ENCODE peak calls at places on chromosomes 16 and 17, in four cellular contexts. R, T, F and I are unnamed samples.

GRCh38 chr16:19737306-19737975 is 19.4 kb downstream of the IQCK start:
- DNase-seq in F (no peak), T (peak; percentile 24), R (no peak), I (no peak)

GRCh38 chr16:69906838-69907301 is 44.3 kb upstream of the CLEC18A start:
- DNase-seq in T (no peak), F (no peak), R (peak; percentile 92), I (no peak)

GRCh38 chr17:80970044-80970761 is 21.4 kb upstream of the CHMP6 start:
- DNase-seq in F (no peak), T (no peak), R (no peak), I (no peak)

GRCh38 chr17:65198653-65199382 is 61.6 kb downstream of the RGS9 start:
- DNase-seq in T (no peak), R (peak; percentile 45), F (peak; percentile 55), I (no peak)

GRCh38 chr17:67055041-67055443 is 10.7 kb downstream of the CACNG1 start:
- DNase-seq in F (peak; percentile 38), T (no peak), R (no peak), I (no peak)

GRCh38 chr17:6654816-6655731 is 3.5 kb downstream of the C17orf100 start:
- DNase-seq in R (peak; percentile 6), T (no peak), F (peak; percentile 80), I (no peak)

GRCh38 chr16:63527404-63527803 is 1491.2 kb upstream of the CDH8 start:
- DNase-seq in F (no peak), R (no peak), T (no peak), I (no peak)

GRCh38 chr16:67336111-67336510 is 9.5 kb downstream of the LRRC36 start:
- DNase-seq in T (no peak), F (no peak), R (no peak), I (no peak)

GRCh38 chr16:89256651-89257254 is 39.2 kb downstream of the ZNF778 start:
- DNase-seq in R (peak; percentile 61), F (peak; percentile 84), T (no peak), I (peak; percentile 86)

GRCh38 chr17:64621772-64622171 is 40.3 kb downstream of the SMURF2 start:
- DNase-seq in T (no peak), F (no peak), R (no peak), I (no peak)

GRCh38 chr17:57662644-57663308 is 82.3 kb downstream of the CCDC182 start:
- DNase-seq in T (peak; percentile 95), R (peak; percentile 99), F (peak; percentile 97), I (peak; percentile 77)

GRCh38 chr16:4176794-4177438 is 60.7 kb upstream of the ADCY9 start:
- DNase-seq in R (peak; percentile 70), T (no peak), F (no peak), I (no peak)

GRCh38 chr17:31422443-31422842 is 31.0 kb downstream of the RAB11FIP4 start:
- DNase-seq in F (no peak), R (no peak), T (no peak), I (no peak)

GRCh38 chr17:82113422-82113821 is 15.4 kb upstream of the FASN start:
- DNase-seq in F (no peak), R (no peak), T (no peak), I (no peak)
- H3K4me1 ChIP-seq in F (no peaks in the 10 kb centered on the region), R (peaks cover 2% of the 10 kb centered on the region), T (no peaks in the 10 kb centered on the region), I (no peaks in the 10 kb centered on the region)

GRCh38 chr16:58510776-58511628 is 4.3 kb upstream of the SETD6 start:
- DNase-seq in R (no peak), T (no peak), F (peak; percentile 37), I (no peak)

GRCh38 chr16:58511933-58512815 is 3.1 kb upstream of the SETD6 start:
- DNase-seq in F (peak; percentile 96), T (peak; percentile 70), R (peak; percentile 38), I (peak; percentile 80)

GRCh38 chr16:58508671-58509251 is 6.6 kb upstream of the SETD6 start:
- DNase-seq in F (no peak), R (no peak), T (no peak), I (peak; percentile 36)

GRCh38 chr16:58509256-58510096 is 5.8 kb upstream of the SETD6 start:
- DNase-seq in R (no peak), F (no peak), T (no peak), I (no peak)

GRCh38 chr16:58510097-58510775 is 5.1 kb upstream of the SETD6 start:
- DNase-seq in T (no peak), R (no peak), F (peak; percentile 41), I (no peak)
- H3K4me1 ChIP-seq in T (no peaks in the 10 kb centered on the region), R (no peaks in the 10 kb centered on the region), F (no peaks in the 10 kb centered on the region), I (no peaks in the 10 kb centered on the region)

DNA sequence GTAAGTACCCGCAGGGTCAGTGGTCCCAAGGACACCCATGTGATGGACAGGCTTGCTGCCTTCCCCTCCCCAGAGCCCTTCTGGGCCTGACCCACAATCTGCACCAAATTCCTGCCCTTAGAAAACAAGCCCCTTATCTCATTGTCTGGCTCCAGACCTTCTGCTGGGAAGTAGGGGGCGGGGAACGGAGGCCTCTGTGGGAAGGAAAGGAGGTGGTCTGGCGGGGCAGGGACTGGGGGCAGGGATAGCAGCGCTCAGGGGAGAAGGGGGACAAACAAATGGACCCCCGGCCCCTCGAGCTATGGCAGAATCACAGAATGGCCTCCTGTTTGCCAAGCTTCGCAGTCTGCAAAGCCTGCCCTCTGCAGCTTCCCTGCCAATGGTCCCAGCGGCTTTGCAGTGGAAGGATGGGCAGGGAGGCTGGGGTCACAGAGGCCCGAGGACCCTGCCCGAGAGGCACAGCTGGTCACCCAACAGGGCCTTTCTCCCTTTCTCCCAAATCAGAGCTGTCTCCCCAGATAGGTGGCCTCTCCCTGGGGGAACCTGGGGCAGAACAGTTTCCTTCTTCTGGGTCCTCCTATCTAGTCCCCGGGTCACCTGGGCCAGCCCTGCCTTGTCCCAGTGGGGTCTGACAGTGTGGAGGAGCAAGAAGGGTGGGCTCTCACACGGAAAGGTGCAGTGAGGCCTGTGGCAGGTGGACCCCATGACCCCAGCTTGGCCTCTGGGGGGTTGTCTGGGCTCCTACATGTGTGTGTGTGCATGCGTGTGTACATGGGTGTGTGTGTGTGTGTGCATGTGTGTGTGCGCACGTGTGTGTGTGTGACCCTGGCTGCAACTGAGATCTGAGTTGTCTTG is 25.5 kb downstream of the TMEM235 start:
- DNase-seq in T (no peak), R (no peak), F (no peak), I (peak; percentile 50)
- H3K4me1 ChIP-seq in T (no peaks in the 10 kb centered on the region), R (no peaks in the 10 kb centered on the region), F (no peaks in the 10 kb centered on the region), I (no peaks in the 10 kb centered on the region)

GRCh38 chr16:84716740-84717139 is 16.9 kb downstream of the USP10 start:
- DNase-seq in F (peak; percentile 17), T (no peak), R (no peak), I (no peak)
- H3K4me1 ChIP-seq in F (peaks cover 21% of the 10 kb centered on the region), T (no peaks in the 10 kb centered on the region), R (peaks cover 8% of the 10 kb centered on the region), I (peaks cover 17% of the 10 kb centered on the region)

DNA sequence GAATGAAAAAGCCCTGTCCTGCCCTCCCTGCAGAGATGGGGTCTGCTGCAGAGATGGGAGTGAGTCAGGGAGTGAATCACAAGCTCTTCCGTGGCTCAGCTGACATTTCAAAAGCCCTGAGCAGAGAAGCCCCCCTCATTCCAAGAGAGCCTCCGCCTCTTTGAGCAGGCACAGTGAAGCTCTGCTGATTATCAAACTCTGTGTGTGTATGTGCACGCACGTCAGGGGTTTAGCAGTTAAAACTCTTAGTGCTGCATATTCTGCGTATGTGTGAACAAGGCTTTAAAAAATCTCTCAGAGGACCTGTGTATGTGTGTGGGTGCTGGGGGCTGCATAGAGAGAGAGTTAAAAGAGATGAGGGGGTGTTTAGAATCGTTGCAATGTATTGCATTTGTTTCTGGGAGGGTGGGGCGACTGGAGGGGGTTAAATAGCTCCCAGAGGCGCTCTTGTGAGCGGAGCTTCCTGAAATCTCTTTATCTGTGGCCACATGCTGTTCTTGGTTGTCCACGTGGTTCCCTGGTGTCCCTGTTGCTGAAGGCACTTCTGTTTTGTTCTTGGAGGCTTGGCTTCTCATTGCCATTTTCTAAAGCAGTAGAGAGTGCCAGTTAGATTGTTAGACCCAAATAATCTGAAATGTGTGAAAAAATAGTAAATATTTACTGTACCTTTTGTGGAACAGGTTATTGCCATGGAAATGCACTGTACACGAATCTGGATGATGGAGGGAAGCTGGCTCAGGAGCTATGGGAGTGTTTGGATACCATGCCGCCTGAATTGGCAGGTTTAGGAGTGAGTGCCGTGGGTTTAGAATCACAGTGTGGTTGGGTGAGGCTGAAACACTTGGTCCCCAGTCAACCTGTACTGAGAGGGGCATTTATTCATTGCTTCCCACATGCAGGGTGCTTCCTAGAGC is 116.6 kb downstream of the PRKCB start:
- DNase-seq in T (no peak), F (no peak), R (peak; percentile 18), I (no peak)
- H3K4me1 ChIP-seq in T (no peaks in the 10 kb centered on the region), F (peaks cover 11% of the 10 kb centered on the region), R (no peaks in the 10 kb centered on the region), I (no peaks in the 10 kb centered on the region)

DNA sequence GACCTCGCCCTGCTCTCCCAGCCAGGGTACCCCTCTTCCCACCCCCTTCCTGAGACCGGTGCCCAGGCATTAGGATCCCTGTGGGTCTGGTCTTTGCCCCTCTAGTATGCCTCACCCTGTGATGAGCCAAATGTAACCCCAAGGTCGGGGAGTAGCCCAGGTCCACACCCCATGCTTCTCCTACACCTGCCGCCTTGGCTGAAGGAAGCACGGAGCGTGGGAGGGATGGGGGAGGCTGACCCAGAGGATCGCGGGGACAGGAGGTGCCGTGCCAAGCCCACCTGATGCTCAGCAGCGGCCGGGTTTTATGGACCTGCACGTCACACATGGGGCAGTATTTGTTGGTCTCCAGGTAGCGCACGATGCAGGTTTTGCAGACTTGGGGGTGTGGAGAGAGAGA is 8.8 kb downstream of the PCGF2 start:
- DNase-seq in F (no peak), R (no peak), T (no peak), I (no peak)
- H3K4me1 ChIP-seq in F (no peaks in the 10 kb centered on the region), R (peaks cover 14% of the 10 kb centered on the region), T (peaks cover 5% of the 10 kb centered on the region), I (no peaks in the 10 kb centered on the region)

DNA sequence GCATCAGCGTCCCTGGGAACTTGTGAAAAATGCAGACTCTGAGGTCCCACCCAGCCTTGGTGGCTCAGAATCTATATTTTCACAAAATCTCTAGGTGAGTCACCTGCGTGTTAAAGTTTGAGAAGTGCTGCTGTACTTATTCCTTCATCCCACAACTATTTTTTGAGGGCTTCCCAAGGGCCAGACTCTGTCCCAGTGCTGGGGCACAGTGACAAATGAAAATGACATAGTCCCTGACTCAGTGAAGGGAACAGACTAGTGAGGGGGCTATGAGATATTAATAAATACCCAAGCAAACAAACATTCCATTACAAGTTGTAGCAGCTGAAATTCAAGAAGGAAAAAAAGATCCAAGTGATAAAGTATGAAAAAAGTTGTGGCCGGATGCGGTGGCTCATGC is 9.9 kb upstream of the EMP2 start:
- DNase-seq in F (no peak), R (no peak), T (no peak), I (no peak)
- H3K4me1 ChIP-seq in F (peaks cover under 1% of the 10 kb centered on the region), R (no peaks in the 10 kb centered on the region), T (no peaks in the 10 kb centered on the region), I (no peaks in the 10 kb centered on the region)

GRCh38 chr17:50908140-50908859 is 42.1 kb upstream of the TOB1 start:
- DNase-seq in T (no peak), R (no peak), F (no peak), I (no peak)
- H3K4me1 ChIP-seq in T (no peaks in the 10 kb centered on the region), R (peaks cover 12% of the 10 kb centered on the region), F (peaks cover 3% of the 10 kb centered on the region), I (peaks cover 67% of the 10 kb centered on the region)